ENCODE peak calls at places on chromosomes 7 and 10, in eight cellular contexts. One of them, this sample, is unnamed.

GRCh38 chr10:58662314-58662713 is 149.6 kb downstream of the BICC1 start:
- DNase-seq in lower leg skin: no peak
- DNase-seq in transverse colon: no peak
- DNase-seq in body of pancreas: no peak
- DNase-seq in GM12892: no peak
- DNase-seq in esophagus squamous epithelium: no peak
- DNase-seq in right lobe of liver: no peak
- DNase-seq in K562: no peak
- DNase-seq in this sample: no peak

GRCh38 chr7:158021836-158022235 is 565.8 kb downstream of the PTPRN2 start:
- DNase-seq in lower leg skin: peak
- DNase-seq in transverse colon: no peak
- DNase-seq in body of pancreas: no peak
- DNase-seq in GM12892: no peak
- DNase-seq in esophagus squamous epithelium: no peak
- DNase-seq in right lobe of liver: no peak
- DNase-seq in K562: no peak
- DNase-seq in this sample: no peak

GRCh38 chr7:7490003-7490402 is 45.7 kb downstream of the COL28A1 start:
- DNase-seq in lower leg skin: no peak
- DNase-seq in transverse colon: no peak
- DNase-seq in body of pancreas: no peak
- DNase-seq in GM12892: no peak
- DNase-seq in esophagus squamous epithelium: no peak
- DNase-seq in right lobe of liver: no peak
- DNase-seq in K562: no peak
- DNase-seq in this sample: no peak

GRCh38 chr10:24944512-24945255 is 7.7 kb downstream of the PRTFDC1 start:
- DNase-seq in lower leg skin: no peak
- DNase-seq in transverse colon: peak
- DNase-seq in body of pancreas: no peak
- DNase-seq in GM12892: no peak
- DNase-seq in esophagus squamous epithelium: no peak
- DNase-seq in right lobe of liver: no peak
- DNase-seq in K562: peak
- DNase-seq in this sample: peak

GRCh38 chr10:5645944-5646617 is 20.3 kb downstream of the ASB13 start:
- DNase-seq in lower leg skin: peak
- DNase-seq in transverse colon: no peak
- DNase-seq in body of pancreas: no peak
- DNase-seq in GM12892: no peak
- DNase-seq in esophagus squamous epithelium: no peak
- DNase-seq in right lobe of liver: no peak
- DNase-seq in K562: no peak
- DNase-seq in this sample: no peak

GRCh38 chr7:88401009-88401623 is 94.4 kb upstream of the STEAP4 start:
- DNase-seq in lower leg skin: no peak
- DNase-seq in transverse colon: no peak
- DNase-seq in body of pancreas: no peak
- DNase-seq in GM12892: no peak
- DNase-seq in esophagus squamous epithelium: no peak
- DNase-seq in right lobe of liver: no peak
- DNase-seq in K562: peak
- DNase-seq in this sample: peak

GRCh38 chr7:20033621-20034200 is 183.5 kb downstream of the MACC1 start:
- DNase-seq in lower leg skin: no peak
- DNase-seq in transverse colon: no peak
- DNase-seq in body of pancreas: no peak
- DNase-seq in GM12892: no peak
- DNase-seq in esophagus squamous epithelium: no peak
- DNase-seq in right lobe of liver: no peak
- DNase-seq in K562: no peak
- DNase-seq in this sample: no peak

GRCh38 chr7:110852156-110852858 is 238.6 kb upstream of the LRRN3 start:
- DNase-seq in lower leg skin: no peak
- DNase-seq in transverse colon: no peak
- DNase-seq in body of pancreas: no peak
- DNase-seq in GM12892: no peak
- DNase-seq in esophagus squamous epithelium: no peak
- DNase-seq in right lobe of liver: no peak
- DNase-seq in K562: no peak
- DNase-seq in this sample: no peak

GRCh38 chr7:123865517-123866117 is 20.6 kb downstream of the HYAL4 start:
- DNase-seq in lower leg skin: no peak
- DNase-seq in transverse colon: peak
- DNase-seq in body of pancreas: peak
- DNase-seq in GM12892: no peak
- DNase-seq in esophagus squamous epithelium: no peak
- DNase-seq in right lobe of liver: no peak
- DNase-seq in K562: peak
- DNase-seq in this sample: peak

GRCh38 chr7:147052818-147053217 is 936.2 kb downstream of the CNTNAP2 start:
- DNase-seq in lower leg skin: no peak
- DNase-seq in transverse colon: no peak
- DNase-seq in body of pancreas: no peak
- DNase-seq in GM12892: no peak
- DNase-seq in esophagus squamous epithelium: no peak
- DNase-seq in right lobe of liver: no peak
- DNase-seq in K562: no peak
- DNase-seq in this sample: no peak

GRCh38 chr10:111077715-111078504 is 1.1 kb downstream of the ADRA2A start:
- DNase-seq in lower leg skin: no peak
- DNase-seq in transverse colon: peak
- DNase-seq in body of pancreas: peak
- DNase-seq in GM12892: no peak
- DNase-seq in esophagus squamous epithelium: no peak
- DNase-seq in right lobe of liver: no peak
- DNase-seq in K562: no peak
- DNase-seq in this sample: no peak

GRCh38 chr10:23375366-23375765 is 30.8 kb upstream of the C10orf67 start:
- DNase-seq in lower leg skin: peak
- DNase-seq in transverse colon: no peak
- DNase-seq in body of pancreas: no peak
- DNase-seq in GM12892: no peak
- DNase-seq in esophagus squamous epithelium: no peak
- DNase-seq in right lobe of liver: no peak
- DNase-seq in K562: no peak
- DNase-seq in this sample: no peak

DNA sequence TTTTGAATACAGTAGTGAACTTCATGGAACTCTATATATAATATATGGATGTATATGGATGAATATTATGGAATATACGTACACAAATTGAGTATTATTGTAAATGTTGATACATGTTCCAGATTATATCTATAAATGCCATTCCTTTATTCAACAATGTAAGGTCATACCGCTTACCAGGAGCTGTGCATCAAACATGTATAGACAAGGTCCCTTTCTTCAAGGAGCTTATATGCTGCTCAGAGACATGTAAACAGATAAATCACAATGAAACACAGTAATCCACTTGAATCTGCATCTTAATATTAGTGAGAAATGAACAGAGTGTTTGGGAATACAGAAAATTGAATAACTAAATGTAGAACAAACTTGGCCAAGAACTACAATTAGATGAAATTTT is 898 bp upstream of the SEM1 start:
- DNase-seq in lower leg skin: no peak
- DNase-seq in transverse colon: no peak
- DNase-seq in body of pancreas: no peak
- DNase-seq in GM12892: no peak
- DNase-seq in esophagus squamous epithelium: no peak
- DNase-seq in right lobe of liver: no peak
- DNase-seq in K562: no peak
- DNase-seq in this sample: no peak
- TF ChIP-seq POLR2A in lower leg skin: no peak
- TF ChIP-seq POLR2A in transverse colon: no peak
- TF ChIP-seq POLR2A in body of pancreas: no peak
- TF ChIP-seq POLR2A in GM12892: no peak
- TF ChIP-seq POLR2A in esophagus squamous epithelium: no peak
- TF ChIP-seq POLR2A in right lobe of liver: no peak
- TF ChIP-seq POLR2A in K562: no peak
- TF ChIP-seq POLR2A in this sample: no peak

DNA sequence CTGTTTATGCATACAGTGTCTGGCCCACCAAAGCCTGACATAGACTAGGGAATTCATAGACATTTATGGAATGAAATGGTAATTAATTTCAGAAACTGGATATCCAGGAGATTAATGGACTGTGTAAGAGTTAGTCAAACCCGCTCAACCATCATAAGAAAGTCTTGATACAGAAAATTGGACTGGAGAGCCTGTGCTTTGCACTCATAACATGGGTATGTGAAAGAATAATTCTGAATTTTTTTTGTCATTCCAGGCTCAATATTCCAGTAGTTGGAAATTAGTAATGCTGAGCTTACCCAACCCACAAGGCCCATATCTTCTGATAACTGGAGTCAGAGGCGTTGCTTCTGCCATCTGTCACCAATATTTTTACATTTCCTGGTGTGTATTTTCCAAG is 799.7 kb upstream of the IGFBP3 start:
- DNase-seq in lower leg skin: no peak
- DNase-seq in transverse colon: no peak
- DNase-seq in body of pancreas: no peak
- DNase-seq in GM12892: no peak
- DNase-seq in esophagus squamous epithelium: no peak
- DNase-seq in right lobe of liver: no peak
- DNase-seq in K562: no peak
- DNase-seq in this sample: no peak
- TF ChIP-seq POLR2A in lower leg skin: no peak
- TF ChIP-seq POLR2A in transverse colon: no peak
- TF ChIP-seq POLR2A in body of pancreas: no peak
- TF ChIP-seq POLR2A in GM12892: no peak
- TF ChIP-seq POLR2A in esophagus squamous epithelium: no peak
- TF ChIP-seq POLR2A in right lobe of liver: no peak
- TF ChIP-seq POLR2A in K562: no peak
- TF ChIP-seq POLR2A in this sample: no peak

DNA sequence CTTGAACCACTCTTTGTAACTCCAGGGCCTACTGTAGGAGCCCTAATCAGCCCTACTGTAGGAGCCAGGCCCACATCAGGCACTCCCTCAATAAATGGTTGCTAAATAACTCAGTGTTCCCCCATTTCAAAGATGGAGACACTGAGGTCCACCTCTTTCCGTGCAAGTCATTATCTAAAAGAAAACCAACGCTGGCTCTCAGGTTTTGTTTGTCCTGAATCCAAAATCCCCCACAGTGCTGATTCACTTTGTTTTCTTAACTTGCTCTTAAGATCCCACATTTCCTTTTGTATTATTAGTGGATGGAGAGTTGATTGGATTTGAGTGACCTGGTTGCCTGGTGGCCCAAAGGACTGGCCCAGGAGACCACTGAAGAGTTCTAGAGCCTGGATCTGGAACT is 146.7 kb downstream of the KCNMA1 start:
- DNase-seq in lower leg skin: no peak
- DNase-seq in transverse colon: no peak
- DNase-seq in body of pancreas: no peak
- DNase-seq in GM12892: no peak
- DNase-seq in esophagus squamous epithelium: no peak
- DNase-seq in right lobe of liver: no peak
- DNase-seq in K562: no peak
- DNase-seq in this sample: no peak
- TF ChIP-seq POLR2A in lower leg skin: no peak
- TF ChIP-seq POLR2A in transverse colon: no peak
- TF ChIP-seq POLR2A in body of pancreas: no peak
- TF ChIP-seq POLR2A in GM12892: no peak
- TF ChIP-seq POLR2A in esophagus squamous epithelium: no peak
- TF ChIP-seq POLR2A in right lobe of liver: no peak
- TF ChIP-seq POLR2A in K562: no peak
- TF ChIP-seq POLR2A in this sample: no peak

GRCh38 chr7:101058355-101058754 is 26.9 kb upstream of the TRIM56 start:
- DNase-seq in lower leg skin: peak
- DNase-seq in transverse colon: peak
- DNase-seq in body of pancreas: peak
- DNase-seq in GM12892: no peak
- DNase-seq in esophagus squamous epithelium: no peak
- DNase-seq in right lobe of liver: peak
- DNase-seq in K562: peak
- DNase-seq in this sample: peak
- TF ChIP-seq POLR2A in lower leg skin: no peak
- TF ChIP-seq POLR2A in transverse colon: no peak
- TF ChIP-seq POLR2A in body of pancreas: no peak
- TF ChIP-seq POLR2A in GM12892: no peak
- TF ChIP-seq POLR2A in esophagus squamous epithelium: no peak
- TF ChIP-seq POLR2A in right lobe of liver: no peak
- TF ChIP-seq POLR2A in K562: no peak
- TF ChIP-seq POLR2A in this sample: no peak

GRCh38 chr10:104121485-104122272 is at the start of gene SFR1:
- DNase-seq in lower leg skin: peak
- DNase-seq in transverse colon: peak
- DNase-seq in body of pancreas: peak
- DNase-seq in GM12892: peak
- DNase-seq in esophagus squamous epithelium: peak
- DNase-seq in right lobe of liver: peak
- DNase-seq in K562: peak
- DNase-seq in this sample: peak

GRCh38 chr10:104122273-104123107 is 519 bp downstream of the SFR1 start:
- DNase-seq in lower leg skin: peak
- DNase-seq in transverse colon: no peak
- DNase-seq in body of pancreas: no peak
- DNase-seq in GM12892: no peak
- DNase-seq in esophagus squamous epithelium: no peak
- DNase-seq in right lobe of liver: no peak
- DNase-seq in K562: no peak
- DNase-seq in this sample: peak

GRCh38 chr10:104120061-104120460 is 1.9 kb upstream of the SFR1 start:
- DNase-seq in lower leg skin: no peak
- DNase-seq in transverse colon: no peak
- DNase-seq in body of pancreas: no peak
- DNase-seq in GM12892: no peak
- DNase-seq in esophagus squamous epithelium: no peak
- DNase-seq in right lobe of liver: no peak
- DNase-seq in K562: no peak
- DNase-seq in this sample: no peak

GRCh38 chr10:104120903-104121484 is 977 bp upstream of the SFR1 start:
- DNase-seq in lower leg skin: peak
- DNase-seq in transverse colon: peak
- DNase-seq in body of pancreas: peak
- DNase-seq in GM12892: peak
- DNase-seq in esophagus squamous epithelium: peak
- DNase-seq in right lobe of liver: peak
- DNase-seq in K562: peak
- DNase-seq in this sample: peak

DNA sequence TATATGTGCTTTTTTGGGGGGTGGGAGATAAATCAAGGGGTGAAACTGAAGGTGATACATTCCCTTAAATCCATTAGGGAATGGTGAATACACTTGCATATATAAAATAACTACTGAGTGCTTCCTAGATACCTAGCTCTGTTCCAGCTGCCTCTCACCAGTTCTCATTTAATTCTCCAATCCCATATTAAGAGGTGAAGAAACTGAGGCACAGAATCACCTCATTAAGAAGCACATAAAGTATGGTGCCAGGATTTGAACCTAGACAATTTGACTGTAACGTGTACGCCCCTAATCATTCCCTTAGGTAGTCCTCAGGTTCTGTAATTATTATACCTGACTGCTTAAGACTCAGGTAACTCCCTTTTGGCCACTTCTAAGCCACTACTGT is 1.5 kb upstream of the SFR1 start:
- DNase-seq in lower leg skin: no peak
- DNase-seq in transverse colon: no peak
- DNase-seq in body of pancreas: no peak
- DNase-seq in GM12892: no peak
- DNase-seq in esophagus squamous epithelium: no peak
- DNase-seq in right lobe of liver: no peak
- DNase-seq in K562: no peak
- DNase-seq in this sample: no peak
- TF ChIP-seq POLR2A in lower leg skin: no peak
- TF ChIP-seq POLR2A in transverse colon: no peak
- TF ChIP-seq POLR2A in body of pancreas: no peak
- TF ChIP-seq POLR2A in GM12892: no peak
- TF ChIP-seq POLR2A in esophagus squamous epithelium: no peak
- TF ChIP-seq POLR2A in right lobe of liver: no peak
- TF ChIP-seq POLR2A in K562: no peak
- TF ChIP-seq POLR2A in this sample: no peak

This sample was measured in erythroblast.